ENCODE peak calls at places on chromosomes 2 and 18, in nine cellular contexts. O, P, Q, V, S, T, K, M and E are unnamed samples.

GRCh38 chr18:36493349-36494281 is 196.1 kb downstream of the FHOD3 start:
- DNase-seq in T (no peak), M (no peak), K (no peak), P (no peak), Q (peak; percentile 72), S (no peak), O (no peak), V (no peak), E (no peak)

GRCh38 chr2:162298669-162299335 is 19.7 kb downstream of the IFIH1 start:
- DNase-seq in K (no peak), M (no peak), P (no peak), S (no peak), T (no peak), V (no peak), Q (no peak), O (no peak), E (no peak)

GRCh38 chr2:35822716-35823115 is 532.9 kb upstream of the CRIM1 start:
- DNase-seq in O (no peak), S (no peak), Q (peak; percentile 82), V (no peak), T (no peak), P (no peak), M (no peak), K (no peak), E (no peak)

GRCh38 chr2:204268458-204268857 is 276.8 kb upstream of the PARD3B start:
- DNase-seq in K (no peak), Q (peak; percentile 16), S (no peak), T (no peak), O (no peak), P (no peak), M (no peak), V (no peak), E (no peak)

GRCh38 chr2:101768480-101769077 is 71.1 kb downstream of the MAP4K4 start:
- DNase-seq in P (no peak), V (no peak), S (no peak), O (no peak), M (no peak), Q (no peak), K (no peak), T (no peak), E (no peak)

GRCh38 chr2:189685540-189686229 is 11.2 kb downstream of the ANKAR start:
- DNase-seq in K (no peak), O (no peak), P (peak; percentile 27), M (no peak), Q (no peak), V (no peak), T (no peak), S (peak; percentile 47), E (no peak)

GRCh38 chr2:73611867-73612266 is 30.4 kb downstream of the NAT8 start:
- DNase-seq in Q (no peak), V (no peak), T (no peak), M (no peak), P (no peak), O (no peak), K (no peak), S (no peak), E (no peak)

GRCh38 chr2:42385225-42385624 is 24.2 kb upstream of the COX7A2L start:
- DNase-seq in Q (peak; percentile 26), M (no peak), T (no peak), V (no peak), O (no peak), P (no peak), S (no peak), K (no peak), E (no peak)

GRCh38 chr2:143792602-143793001 is 663.4 kb downstream of the ARHGAP15 start:
- DNase-seq in O (no peak), K (no peak), Q (peak; percentile 54), T (no peak), M (no peak), P (no peak), V (no peak), S (no peak), E (no peak)

GRCh38 chr2:32159678-32160077 is 6.0 kb upstream of the SLC30A6 start:
- DNase-seq in Q (no peak), P (no peak), S (no peak), V (no peak), T (no peak), M (no peak), K (no peak), O (no peak), E (no peak)

GRCh38 chr18:70415823-70416488 is 127.1 kb downstream of the SOCS6 start:
- DNase-seq in S (no peak), P (no peak), Q (no peak), V (no peak), T (no peak), O (no peak), K (no peak), M (no peak), E (no peak)

GRCh38 chr2:48464264-48464663 is 65.7 kb upstream of the STON1 start:
- DNase-seq in O (no peak), K (no peak), S (no peak), T (no peak), P (no peak), V (no peak), Q (no peak), M (no peak), E (no peak)

GRCh38 chr2:232533944-232534710 is 5.4 kb upstream of the CHRNG start:
- DNase-seq in T (no peak), K (no peak), Q (no peak), S (no peak), O (no peak), P (no peak), V (no peak), M (peak; percentile 25), E (no peak)

GRCh38 chr2:192696857-192697256 is 502.1 kb upstream of the TMEFF2 start:
- DNase-seq in K (no peak), P (no peak), V (no peak), M (no peak), O (no peak), Q (no peak), S (no peak), T (no peak), E (no peak)

GRCh38 chr18:8788503-8789429 is 83.4 kb downstream of the MTCL1 start:
- DNase-seq in S (no peak), T (no peak), V (no peak), Q (no peak), P (no peak), K (no peak), M (no peak), O (no peak), E (no peak)

GRCh38 chr18:55458456-55459238 is 129.3 kb downstream of the TCF4 start:
- DNase-seq in M (no peak), Q (no peak), T (no peak), P (no peak), V (no peak), S (no peak), K (no peak), O (no peak), E (no peak)

GRCh38 chr2:233111427-233111826 is 51.3 kb downstream of the INPP5D start:
- DNase-seq in P (no peak), Q (no peak), S (no peak), K (no peak), M (no peak), O (no peak), V (no peak), T (no peak), E (no peak)

GRCh38 chr18:42442661-42443060 is 487.6 kb downstream of the PIK3C3 start:
- DNase-seq in V (no peak), P (no peak), M (no peak), S (no peak), Q (no peak), O (no peak), K (no peak), T (no peak), E (no peak)

GRCh38 chr2:101759162-101759561 is 61.7 kb downstream of the MAP4K4 start:
- DNase-seq in S (peak; percentile 94), Q (no peak), V (no peak), T (no peak), K (no peak), M (no peak), O (no peak), P (peak; percentile 53), E (no peak)

GRCh38 chr2:43941359-43941758 is 54.4 kb downstream of the LRPPRC start:
- DNase-seq in O (no peak), T (no peak), K (no peak), S (no peak), P (no peak), Q (peak; percentile 23), M (no peak), V (no peak), E (no peak)

GRCh38 chr2:160252278-160252887 is 52.3 kb upstream of the ITGB6 start:
- DNase-seq in P (no peak), Q (peak; percentile 17), O (no peak), S (peak; percentile 59), K (no peak), V (no peak), M (peak; percentile 39), T (no peak), E (peak; percentile 22)

GRCh38 chr2:120765911-120766757 is 30.5 kb downstream of the GLI2 start:
- DNase-seq in Q (no peak), T (no peak), M (no peak), S (peak; percentile 92), V (no peak), O (no peak), K (no peak), P (peak; percentile 86), E (no peak)

GRCh38 chr2:218694405-218695145 is 16.1 kb upstream of the TTLL4 start:
- DNase-seq in Q (no peak), K (no peak), T (no peak), O (no peak), S (no peak), P (no peak), V (no peak), M (no peak), E (no peak)